ENCODE peak calls at places on chromosome 1, in eight cellular contexts. P, H, O, X, T, G, I and U are unnamed samples.

GRCh38 chr1:147496571-147496970 is 44.7 kb upstream of the BCL9 start:
- DNase-seq in P (peak; percentile 34), T (no peak), X (no peak), H (peak; percentile 68), G (no peak), I (peak; percentile 58), O (peak; percentile 41), U (no peak)

GRCh38 chr1:40073062-40073461 is 24.0 kb downstream of the PPT1 start:
- DNase-seq in P (no peak), X (no peak), I (no peak), O (no peak), G (no peak), H (no peak), T (no peak), U (no peak)

GRCh38 chr1:109112056-109112651 is 1.8 kb upstream of the ELAPOR1 start:
- DNase-seq in G (no peak), H (peak; percentile 47), I (no peak), O (peak; percentile 63), X (peak; percentile 17), T (no peak), P (no peak), U (no peak)

GRCh38 chr1:90400121-90400520 is 317.0 kb downstream of the BARHL2 start:
- DNase-seq in O (peak; percentile 23), P (no peak), G (no peak), X (no peak), I (no peak), T (no peak), H (no peak), U (no peak)

GRCh38 chr1:213779228-213779627 is 208.5 kb upstream of the PROX1 start:
- DNase-seq in X (no peak), H (no peak), P (no peak), O (no peak), G (no peak), I (no peak), T (no peak), U (no peak)

GRCh38 chr1:226026833-226027232 is 27.7 kb upstream of the SDE2 start:
- DNase-seq in O (no peak), H (no peak), G (no peak), X (no peak), P (no peak), I (no peak), T (no peak), U (no peak)

GRCh38 chr1:92493139-92493538 is 6.4 kb upstream of the GFI1 start:
- DNase-seq in I (no peak), G (no peak), X (no peak), H (no peak), O (no peak), T (no peak), P (no peak), U (no peak)

GRCh38 chr1:59671066-59671952 is 143.4 kb upstream of the HOOK1 start:
- DNase-seq in I (no peak), X (no peak), G (no peak), T (no peak), P (no peak), O (no peak), H (no peak), U (no peak)

GRCh38 chr1:10541286-10541685 is 66.5 kb downstream of the PEX14 start:
- DNase-seq in T (no peak), H (no peak), G (no peak), P (no peak), X (no peak), I (no peak), O (no peak), U (no peak)

GRCh38 chr1:8538502-8538901 is 220.6 kb downstream of the SLC45A1 start:
- DNase-seq in O (no peak), G (no peak), H (no peak), X (no peak), I (no peak), T (no peak), P (no peak), U (no peak)

GRCh38 chr1:8529901-8530300 is 212.0 kb downstream of the SLC45A1 start:
- DNase-seq in P (no peak), T (no peak), I (no peak), G (no peak), H (no peak), X (no peak), O (no peak), U (no peak)

GRCh38 chr1:8533907-8534306 is 216.0 kb downstream of the SLC45A1 start:
- DNase-seq in X (no peak), I (no peak), G (no peak), T (no peak), P (no peak), O (no peak), H (no peak), U (no peak)

GRCh38 chr1:8536521-8536920 is 218.6 kb downstream of the SLC45A1 start:
- DNase-seq in X (no peak), I (no peak), P (no peak), H (no peak), T (no peak), O (no peak), G (no peak), U (no peak)

DNA sequence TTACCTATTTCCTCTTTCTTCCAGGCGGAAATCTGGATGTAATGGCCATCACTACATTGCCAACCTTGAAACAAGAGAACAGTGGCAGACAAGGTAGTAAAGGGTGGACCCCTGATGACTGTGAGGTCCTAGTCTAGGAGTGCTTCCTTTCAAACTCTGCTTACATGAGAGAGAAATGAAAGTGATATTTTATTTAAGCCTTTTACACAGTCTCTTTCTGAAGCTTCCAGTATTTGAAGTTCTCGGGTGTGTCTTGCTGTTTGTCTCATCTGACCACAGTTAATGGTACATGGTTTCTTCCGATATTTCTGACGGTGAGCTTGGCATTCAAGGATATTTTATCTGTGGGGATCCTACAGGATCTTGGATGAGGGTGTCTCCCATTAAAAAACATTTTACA is 215.2 kb downstream of the SLC45A1 start:
- DNase-seq in G (no peak), I (no peak), X (no peak), O (no peak), P (no peak), T (no peak), H (no peak), U (no peak)
- H3K4me3 ChIP-seq in G (no peak overlapping the region), I (no peak overlapping the region), X (peak overlapping the region; percentile 23), O (no peak overlapping the region), P (no peak overlapping the region), T (no peak overlapping the region), H (no peak overlapping the region), U (no peak overlapping the region)

GRCh38 chr1:46204406-46204742 is 1.2 kb downstream of the LURAP1 start:
- DNase-seq in P (peak; percentile 25), G (no peak), H (no peak), I (no peak), O (no peak), T (no peak), X (no peak), U (no peak)
- H3K4me3 ChIP-seq in P (peak overlapping the region; percentile 76), G (peak overlapping the region; percentile 98), H (no peak overlapping the region), I (peak overlapping the region; percentile 57), O (peak overlapping the region; percentile 93), T (no peak overlapping the region), X (no peak overlapping the region), U (no peak overlapping the region)

DNA sequence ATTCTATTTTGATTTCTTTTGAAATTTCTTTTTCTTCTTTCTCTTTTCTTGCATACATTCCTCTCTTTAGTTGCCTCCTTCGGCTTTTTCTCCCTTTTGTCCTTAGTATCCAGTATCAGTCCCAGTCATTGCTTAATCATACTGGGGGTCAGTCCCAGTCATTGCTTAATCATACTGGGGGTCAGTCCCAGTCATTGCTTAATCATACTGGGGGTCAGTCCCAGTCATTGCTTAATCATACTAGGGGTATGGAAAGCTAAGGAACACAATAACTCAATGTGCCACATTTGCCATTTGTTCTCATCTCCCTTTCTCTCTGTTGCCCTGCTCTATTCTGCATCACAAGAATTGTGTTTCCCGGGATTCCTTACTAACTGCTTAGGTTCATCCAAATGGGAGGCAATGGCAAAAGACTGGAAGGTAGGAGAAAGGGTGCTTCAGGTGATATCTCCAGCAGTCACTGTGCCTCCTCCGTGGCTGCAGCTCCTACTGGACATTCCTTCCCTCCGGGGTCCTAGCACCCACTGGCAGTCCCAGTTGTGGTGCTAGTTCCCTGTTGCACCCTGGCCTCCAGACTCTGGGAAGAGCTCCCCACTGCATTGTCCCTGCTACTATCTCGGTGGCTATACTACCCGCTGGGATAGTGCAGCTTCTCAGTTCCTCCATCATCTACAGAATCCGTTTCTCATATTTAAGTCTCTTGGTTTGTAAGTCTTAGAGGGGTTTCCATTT is 32.6 kb upstream of the LAMC1 start:
- DNase-seq in H (peak; percentile 44), G (no peak), X (no peak), O (peak; percentile 29), P (no peak), T (no peak), I (no peak), U (no peak)
- H3K4me3 ChIP-seq in H (no peak overlapping the region), G (no peak overlapping the region), X (no peak overlapping the region), O (peak overlapping the region; percentile 45), P (no peak overlapping the region), T (no peak overlapping the region), I (no peak overlapping the region), U (no peak overlapping the region)

GRCh38 chr1:27153927-27154358 is 982 bp downstream of the SLC9A1 start:
- DNase-seq in H (no peak), I (peak; percentile 35), X (no peak), T (no peak), G (no peak), O (peak; percentile 19), P (no peak), U (no peak)

GRCh38 chr1:27152829-27153548 is 1.9 kb downstream of the SLC9A1 start:
- DNase-seq in H (no peak), X (no peak), T (no peak), G (no peak), P (no peak), I (no peak), O (peak; percentile 23), U (no peak)

GRCh38 chr1:27154469-27154990 is 395 bp downstream of the SLC9A1 start:
- DNase-seq in O (no peak), T (no peak), X (peak; percentile 17), P (no peak), I (no peak), H (no peak), G (no peak), U (no peak)

GRCh38 chr1:27152004-27152828 is 2.7 kb downstream of the SLC9A1 start:
- DNase-seq in G (no peak), P (no peak), X (no peak), H (no peak), T (no peak), I (peak; percentile 56), O (no peak), U (no peak)

GRCh38 chr1:27153549-27153886 is 1.4 kb downstream of the SLC9A1 start:
- DNase-seq in G (no peak), T (no peak), H (no peak), X (no peak), P (no peak), O (peak; percentile 36), I (no peak), U (no peak)
- H3K4me3 ChIP-seq in G (peak overlapping the region; percentile 88), T (peak overlapping the region; percentile 76), H (peak overlapping the region; percentile 74), X (peak overlapping the region; percentile 62), P (peak overlapping the region; percentile 78), O (peak overlapping the region; percentile 90), I (no peak overlapping the region), U (peak overlapping the region; percentile 83)